ENCODE peak calls at places on chromosomes 6 and 20, in nine cellular contexts. G is amniotic stem cell; I is right cardiac atrium; T is left ventricle myocardium inferior; B is RPMI8226; U is activated CD8-positive, alpha-beta memory T cell treated with anti-CD3 and anti-CD28 coated beads for 4 hours; K is foreskin fibroblast; Y is IMR-90; F is sciatic nerve. J is an unnamed sample.
A peak's percentile ranks its signal among the peaks of the same experiment; 100 is the strongest.

GRCh38 chr20:57476073-57476526 is 48.8 kb downstream of the CTCFL start:
- DNase-seq in I (no peak), B (peak; percentile 84), K (no peak), T (no peak), G (no peak), F (peak; percentile 27), Y (no peak), U (no peak), J (no peak)

GRCh38 chr6:132530293-132530974 is 7.6 kb upstream of the TAAR9 start:
- DNase-seq in I (peak; percentile 39), Y (peak; percentile 69), G (peak; percentile 31), F (peak; percentile 75), T (no peak), U (peak; percentile 57), B (peak; percentile 72), K (peak; percentile 28), J (peak; percentile 47)

GRCh38 chr20:17935761-17936160 is 32.8 kb downstream of the SNX5 start:
- DNase-seq in Y (no peak), T (no peak), U (no peak), K (no peak), F (no peak), G (no peak), B (no peak), I (no peak), J (no peak)

GRCh38 chr20:52766645-52767435 is 205.3 kb upstream of the TSHZ2 start:
- DNase-seq in B (no peak), F (no peak), I (peak; percentile 21), K (no peak), U (no peak), T (peak; percentile 27), Y (no peak), G (no peak), J (no peak)

GRCh38 chr20:62158088-62158400 is 14.5 kb downstream of the SS18L1 start:
- DNase-seq in I (no peak), B (no peak), U (no peak), F (no peak), T (no peak), Y (no peak), K (no peak), G (no peak), J (no peak)

GRCh38 chr20:57964011-57964862 is 254.4 kb upstream of the PMEPA1 start:
- DNase-seq in B (no peak), G (no peak), Y (no peak), I (peak; percentile 42), U (no peak), F (peak; percentile 58), K (peak; percentile 16), T (peak; percentile 38), J (no peak)

GRCh38 chr6:58113960-58114359 is 796.5 kb downstream of the PRIM2 start:
- DNase-seq in G (no peak), K (no peak), Y (no peak), U (no peak), T (no peak), B (no peak), I (no peak), F (no peak), J (no peak)

GRCh38 chr20:2066461-2067122 is 35.0 kb upstream of the STK35 start:
- DNase-seq in T (no peak), G (no peak), B (no peak), U (no peak), F (no peak), I (no peak), K (no peak), Y (no peak), J (no peak)

GRCh38 chr6:73515204-73516101 is 5.4 kb downstream of the EEF1A1 start:
- DNase-seq in U (no peak), Y (peak; percentile 88), F (no peak), G (peak; percentile 21), T (no peak), K (peak; percentile 66), B (peak; percentile 87), I (no peak), J (peak; percentile 7)

GRCh38 chr6:4774715-4775590 is 1.3 kb upstream of the CDYL start:
- DNase-seq in U (no peak), T (peak; percentile 22), I (peak; percentile 44), B (peak; percentile 49), G (no peak), Y (no peak), F (peak; percentile 58), K (no peak), J (no peak)

GRCh38 chr20:33880396-33880795 is 69.2 kb downstream of the CHMP4B start:
- DNase-seq in F (no peak), I (no peak), B (no peak), K (no peak), Y (no peak), T (no peak), G (no peak), U (no peak), J (no peak)

GRCh38 chr6:24891004-24891403 is 44.8 kb downstream of the RIPOR2 start:
- DNase-seq in F (no peak), Y (no peak), U (no peak), T (no peak), B (no peak), K (no peak), G (no peak), I (no peak), J (no peak)

GRCh38 chr6:97174471-97174870 is 108.5 kb downstream of the MMS22L start:
- DNase-seq in F (no peak), Y (no peak), B (no peak), I (no peak), G (no peak), K (no peak), T (no peak), U (no peak), J (no peak)

GRCh38 chr20:1894951-1895673 is at the start of gene SIRPA:
- DNase-seq in G (peak; percentile 27), T (peak; percentile 69), F (peak; percentile 84), B (peak; percentile 64), I (peak; percentile 82), U (no peak), Y (peak; percentile 64), K (peak; percentile 63), J (peak; percentile 61)

GRCh38 chr6:10730254-10730653 is 7.4 kb downstream of the TMEM14C start:
- DNase-seq in B (no peak), G (no peak), F (no peak), U (no peak), Y (no peak), T (no peak), K (no peak), I (no peak), J (no peak)

GRCh38 chr6:3162565-3163247 is 5.4 kb upstream of the TUBB2A start:
- DNase-seq in G (no peak), I (peak; percentile 75), K (peak; percentile 71), U (no peak), F (peak; percentile 80), B (peak; percentile 89), Y (peak; percentile 71), T (peak; percentile 70), J (peak; percentile 82)

GRCh38 chr6:2896741-2897140 is 6.4 kb downstream of the SERPINB9 start:
- DNase-seq in I (no peak), T (no peak), B (no peak), Y (no peak), K (no peak), F (no peak), G (no peak), U (no peak), J (no peak)

GRCh38 chr6:35166160-35166919 is 25.2 kb upstream of the TCP11 start:
- DNase-seq in Y (no peak), T (no peak), F (no peak), K (no peak), B (no peak), G (no peak), U (no peak), I (no peak), J (no peak)

GRCh38 chr20:2133318-2134183 is 31.9 kb downstream of the STK35 start:
- DNase-seq in F (no peak), G (no peak), I (peak; percentile 51), U (no peak), K (peak; percentile 61), B (no peak), Y (peak; percentile 79), T (no peak), J (no peak)

GRCh38 chr6:55957961-55958422 is 82.6 kb upstream of the BMP5 start:
- DNase-seq in K (peak; percentile 55), U (no peak), Y (peak; percentile 33), I (no peak), G (peak; percentile 32), F (no peak), T (no peak), B (no peak), J (no peak)

GRCh38 chr6:144327081-144327480 is 41.9 kb downstream of the UTRN start:
- DNase-seq in G (no peak), T (no peak), U (no peak), Y (no peak), B (no peak), K (no peak), I (no peak), F (no peak), J (no peak)

GRCh38 chr6:137777299-137778075 is 89.6 kb upstream of the TNFAIP3 start:
- DNase-seq in B (no peak), G (no peak), F (no peak), Y (no peak), I (no peak), T (no peak), K (no peak), U (no peak), J (no peak)

GRCh38 chr6:106316376-106316769 is 9.2 kb downstream of the ATG5 start:
- DNase-seq in T (no peak), K (no peak), B (no peak), G (no peak), U (no peak), I (no peak), Y (no peak), F (no peak), J (no peak)

GRCh38 chr6:5425797-5426196 is 164.5 kb downstream of the FARS2 start:
- DNase-seq in T (no peak), G (no peak), B (no peak), F (no peak), U (no peak), Y (no peak), I (no peak), K (no peak), J (no peak)

GRCh38 chr6:107113460-107114212 is 1.7 kb downstream of the BEND3 start:
- DNase-seq in I (peak; percentile 22), U (no peak), F (peak; percentile 73), G (no peak), K (no peak), Y (no peak), T (no peak), B (peak; percentile 50), J (peak; percentile 39)

GRCh38 chr6:43274916-43275597 is 23.0 kb upstream of the SLC22A7 start:
- DNase-seq in U (peak; percentile 6), G (no peak), K (no peak), F (no peak), T (no peak), I (no peak), B (no peak), Y (no peak), J (no peak)

GRCh38 chr6:169807699-169808607 is 56.5 kb downstream of the ERMARD start:
- DNase-seq in F (no peak), U (no peak), I (no peak), K (no peak), B (no peak), Y (no peak), T (no peak), G (no peak), J (no peak)

GRCh38 chr20:37359331-37359730 is 13.4 kb downstream of the SRC start:
- DNase-seq in F (no peak), B (no peak), U (no peak), G (no peak), T (no peak), Y (no peak), K (no peak), I (no peak), J (no peak)

GRCh38 chr6:134744301-134744700 is 205.6 kb downstream of the ALDH8A1 start:
- DNase-seq in B (no peak), U (no peak), Y (peak; percentile 35), G (no peak), K (no peak), T (no peak), I (no peak), F (no peak), J (no peak)

GRCh38 chr6:36984581-36985383 is 1.2 kb downstream of the MTCH1 start:
- DNase-seq in K (peak; percentile 81), B (peak; percentile 13), U (no peak), F (peak; percentile 77), I (peak; percentile 74), G (peak; percentile 20), T (no peak), Y (peak; percentile 87), J (no peak)

GRCh38 chr20:48682529-48683385 is 145.0 kb downstream of the PREX1 start:
- DNase-seq in G (peak; percentile 91), U (no peak), I (peak; percentile 88), K (peak; percentile 99), T (peak; percentile 89), Y (peak; percentile 92), B (peak; percentile 96), F (peak; percentile 84), J (peak; percentile 99)